ENCODE peak calls at places on chromosomes 4 and X, in five cellular contexts. T, W, V, Y and K are unnamed samples.

GRCh38 chr4:99759988-99760387 is 56.6 kb upstream of the DAPP1 start:
- DNase-seq in V (no peak), T (no peak), Y (no peak), W (no peak), K (no peak)

GRCh38 chr4:40750461-40751258 is 905 bp downstream of the NSUN7 start:
- DNase-seq in T (no peak), V (peak; percentile 37), W (no peak), Y (no peak), K (no peak)

GRCh38 chr4:148514041-148514440 is 71.8 kb upstream of the NR3C2 start:
- DNase-seq in V (no peak), W (no peak), Y (no peak), T (no peak), K (no peak)

GRCh38 chr4:158020734-158021346 is 152.0 kb downstream of the GASK1B start:
- DNase-seq in T (no peak), Y (peak; percentile 89), V (no peak), W (no peak), K (no peak)

GRCh38 chr4:121989715-121990114 is 37.9 kb upstream of the TRPC3 start:
- DNase-seq in W (no peak), Y (peak; percentile 66), V (no peak), T (no peak), K (no peak)

GRCh38 chr4:128600996-128601857 is 208.3 kb upstream of the JADE1 start:
- DNase-seq in Y (peak; percentile 95), T (no peak), W (peak; percentile 22), V (peak; percentile 74), K (no peak)

GRCh38 chrX:75086731-75087195 is 69.3 kb downstream of the ABCB7 start:
- DNase-seq in Y (peak; percentile 0), W (no peak), T (no peak), V (no peak), K (no peak)

GRCh38 chr4:155759372-155760252 is 791 bp downstream of the GUCY1B1 start:
- DNase-seq in W (peak; percentile 22), Y (peak; percentile 20), T (no peak), V (peak; percentile 13), K (no peak)

GRCh38 chr4:22174640-22175039 is 226.1 kb upstream of the KCNIP4 start:
- DNase-seq in T (no peak), V (no peak), Y (no peak), W (no peak), K (no peak)

GRCh38 chr4:51835854-51836253 is 7.1 kb upstream of the DCUN1D4 start:
- DNase-seq in W (no peak), V (no peak), T (no peak), Y (no peak), K (no peak)

GRCh38 chr4:168528131-168528949 is 31.5 kb downstream of the PALLD start:
- DNase-seq in W (no peak), T (no peak), V (no peak), Y (no peak), K (no peak)

GRCh38 chr4:40731792-40732245 is 17.9 kb upstream of the NSUN7 start:
- DNase-seq in W (no peak), V (peak; percentile 89), Y (no peak), T (no peak), K (no peak)

GRCh38 chr4:141713185-141713584 is 76.8 kb downstream of the IL15 start:
- DNase-seq in W (no peak), Y (no peak), V (no peak), T (no peak), K (no peak)

GRCh38 chrX:115036029-115036428 is 18.6 kb upstream of the IL13RA2 start:
- DNase-seq in T (no peak), Y (no peak), V (no peak), W (no peak), K (no peak)

GRCh38 chr4:121951570-121952110 is at the start of gene TRPC3:
- DNase-seq in T (no peak), W (no peak), V (peak; percentile 2), Y (peak; percentile 3), K (peak; percentile 18)

GRCh38 chrX:38087594-38087993 is 81.2 kb downstream of the SYTL5 start:
- DNase-seq in Y (no peak), W (no peak), T (no peak), V (no peak), K (no peak)

GRCh38 chrX:45134303-45134702 is 66.4 kb downstream of the DIPK2B start:
- DNase-seq in V (no peak), T (no peak), Y (peak; percentile 23), W (no peak), K (no peak)

GRCh38 chr4:112516076-112516385 is at the start of gene NEUROG2:
- DNase-seq in W (no peak), V (no peak), T (no peak), Y (no peak), K (no peak)

GRCh38 chrX:24395775-24396174 is 35.3 kb downstream of the SUPT20HL1 start:
- DNase-seq in W (no peak), V (peak; percentile 72), Y (peak; percentile 67), T (no peak), K (peak; percentile 22)